ENCODE peak calls at places on chromosomes 2 and 18, in eight cellular contexts. One of them, this sample, is unnamed.

GRCh38 chr2:189369566-189369965 is 71.7 kb upstream of the WDR75 start:
- DNase-seq in A549: peak
- DNase-seq in SK-N-SH: no peak
- DNase-seq in GM23338: no peak
- DNase-seq in GM12878: no peak
- DNase-seq in K562: no peak
- DNase-seq in HCT116: no peak
- DNase-seq in HepG2: no peak
- DNase-seq in this sample: no peak

GRCh38 chr2:42386684-42387083 is 25.7 kb upstream of the COX7A2L start:
- DNase-seq in A549: peak
- DNase-seq in SK-N-SH: peak
- DNase-seq in GM23338: peak
- DNase-seq in GM12878: no peak
- DNase-seq in K562: peak
- DNase-seq in HCT116: peak
- DNase-seq in HepG2: peak
- DNase-seq in this sample: no peak

GRCh38 chr2:139730197-139730596 is 950.0 kb upstream of the NXPH2 start:
- DNase-seq in A549: no peak
- DNase-seq in SK-N-SH: no peak
- DNase-seq in GM23338: no peak
- DNase-seq in GM12878: no peak
- DNase-seq in K562: no peak
- DNase-seq in HCT116: no peak
- DNase-seq in HepG2: no peak
- DNase-seq in this sample: no peak

GRCh38 chr2:95232232-95232631 is 24.9 kb downstream of the ZNF892 start:
- DNase-seq in A549: no peak
- DNase-seq in SK-N-SH: no peak
- DNase-seq in GM23338: no peak
- DNase-seq in GM12878: no peak
- DNase-seq in K562: no peak
- DNase-seq in HCT116: no peak
- DNase-seq in HepG2: no peak
- DNase-seq in this sample: no peak

GRCh38 chr18:68017385-68017784 is 500.9 kb upstream of the DSEL start:
- DNase-seq in A549: peak
- DNase-seq in SK-N-SH: no peak
- DNase-seq in GM23338: peak
- DNase-seq in GM12878: no peak
- DNase-seq in K562: no peak
- DNase-seq in HCT116: no peak
- DNase-seq in HepG2: no peak
- DNase-seq in this sample: no peak

GRCh38 chr2:31168291-31168690 is 30.1 kb upstream of the GALNT14 start:
- DNase-seq in A549: no peak
- DNase-seq in SK-N-SH: no peak
- DNase-seq in GM23338: no peak
- DNase-seq in GM12878: no peak
- DNase-seq in K562: no peak
- DNase-seq in HCT116: no peak
- DNase-seq in HepG2: no peak
- DNase-seq in this sample: no peak

GRCh38 chr2:197599285-197599965 is 76.0 kb downstream of the RFTN2 start:
- DNase-seq in A549: peak
- DNase-seq in SK-N-SH: peak
- DNase-seq in GM23338: peak
- DNase-seq in GM12878: no peak
- DNase-seq in K562: peak
- DNase-seq in HCT116: peak
- DNase-seq in HepG2: peak
- DNase-seq in this sample: peak

GRCh38 chr2:104250635-104251034 is 603.3 kb upstream of the POU3F3 start:
- DNase-seq in A549: peak
- DNase-seq in SK-N-SH: no peak
- DNase-seq in GM23338: no peak
- DNase-seq in GM12878: no peak
- DNase-seq in K562: no peak
- DNase-seq in HCT116: no peak
- DNase-seq in HepG2: no peak
- DNase-seq in this sample: no peak

GRCh38 chr2:138846216-138846821 is 66.1 kb upstream of the NXPH2 start:
- DNase-seq in A549: peak
- DNase-seq in SK-N-SH: peak
- DNase-seq in GM23338: peak
- DNase-seq in GM12878: no peak
- DNase-seq in K562: peak
- DNase-seq in HCT116: peak
- DNase-seq in HepG2: peak
- DNase-seq in this sample: peak

GRCh38 chr2:237485844-237486243 is 1.2 kb upstream of the MLPH start:
- DNase-seq in A549: peak
- DNase-seq in SK-N-SH: no peak
- DNase-seq in GM23338: peak
- DNase-seq in GM12878: no peak
- DNase-seq in K562: no peak
- DNase-seq in HCT116: no peak
- DNase-seq in HepG2: no peak
- DNase-seq in this sample: no peak

GRCh38 chr2:63053889-63054725 is 3.5 kb downstream of the OTX1 start:
- DNase-seq in A549: no peak
- DNase-seq in SK-N-SH: peak
- DNase-seq in GM23338: peak
- DNase-seq in GM12878: no peak
- DNase-seq in K562: no peak
- DNase-seq in HCT116: no peak
- DNase-seq in HepG2: no peak
- DNase-seq in this sample: no peak

DNA sequence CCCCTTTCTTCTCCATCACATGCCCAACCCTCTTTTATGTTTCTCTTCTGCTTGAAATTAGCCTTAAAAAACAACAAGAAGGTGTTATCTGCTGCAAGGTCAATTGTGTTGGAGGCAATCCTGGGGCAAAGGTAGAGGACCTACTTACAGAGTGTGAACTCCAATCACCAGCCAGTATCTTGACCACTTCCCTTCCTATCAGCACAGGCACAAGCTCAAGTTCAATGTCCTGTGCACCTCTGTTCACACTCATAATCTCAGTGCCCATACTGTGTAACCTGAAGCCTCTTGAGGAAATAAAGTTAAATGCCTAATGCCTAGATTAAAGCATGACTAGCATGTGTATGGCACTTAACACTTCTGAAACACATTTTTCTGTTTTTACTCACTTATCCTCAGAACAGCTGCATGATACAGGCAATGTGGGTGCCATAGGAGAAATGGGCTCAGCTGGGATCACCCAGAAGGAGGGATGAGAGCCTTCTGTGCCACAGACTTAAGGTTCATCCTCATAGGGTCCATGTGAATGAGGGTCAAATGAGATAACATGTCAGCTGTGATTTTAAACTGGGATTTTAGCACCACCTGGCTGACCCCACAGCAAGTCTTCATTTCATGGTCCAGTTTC is 701.5 kb downstream of the BCL11A start:
- DNase-seq in A549: no peak
- DNase-seq in SK-N-SH: no peak
- DNase-seq in GM23338: no peak
- DNase-seq in GM12878: no peak
- DNase-seq in K562: no peak
- DNase-seq in HCT116: no peak
- DNase-seq in HepG2: no peak
- DNase-seq in this sample: no peak
- TF ChIP-seq REST in A549: no peak
- TF ChIP-seq REST in SK-N-SH: no peak
- TF ChIP-seq REST in GM23338: no peak
- TF ChIP-seq REST in GM12878: no peak
- TF ChIP-seq REST in K562: no peak
- TF ChIP-seq REST in HCT116: no peak
- TF ChIP-seq REST in HepG2: no peak
- TF ChIP-seq REST in this sample: no peak

DNA sequence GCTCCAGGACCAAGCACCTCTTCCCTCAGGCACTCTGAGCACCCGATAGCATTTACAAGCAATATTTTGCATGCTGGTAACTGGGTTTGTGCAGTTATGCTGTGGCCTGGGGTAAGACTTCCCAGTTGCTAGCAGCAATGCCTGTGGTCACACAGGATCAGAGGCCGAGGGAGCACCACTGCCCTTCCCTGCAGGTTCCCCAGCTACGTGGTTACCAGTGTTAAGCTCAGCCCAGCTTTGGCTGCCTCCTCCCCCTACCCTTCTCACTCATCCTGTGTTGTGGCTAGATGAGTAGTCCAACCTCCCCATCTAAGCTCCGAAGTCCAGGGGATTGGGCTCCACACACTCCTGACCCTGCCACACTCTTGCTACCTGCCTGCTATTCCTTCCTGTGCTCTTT is 141.1 kb downstream of the CELF4 start:
- DNase-seq in A549: no peak
- DNase-seq in SK-N-SH: no peak
- DNase-seq in GM23338: no peak
- DNase-seq in GM12878: no peak
- DNase-seq in K562: no peak
- DNase-seq in HCT116: no peak
- DNase-seq in HepG2: no peak
- DNase-seq in this sample: no peak
- H3K4me3 ChIP-seq in A549: no peak
- H3K4me3 ChIP-seq in SK-N-SH: no peak
- H3K4me3 ChIP-seq in GM23338: no peak
- H3K4me3 ChIP-seq in GM12878: no peak
- H3K4me3 ChIP-seq in K562: no peak
- H3K4me3 ChIP-seq in HCT116: no peak
- H3K4me3 ChIP-seq in HepG2: no peak
- H3K4me3 ChIP-seq in this sample: no peak

GRCh38 chr2:8678731-8679566 is 2.9 kb upstream of the ID2 start:
- DNase-seq in A549: peak
- DNase-seq in SK-N-SH: peak
- DNase-seq in GM23338: peak
- DNase-seq in GM12878: no peak
- DNase-seq in K562: peak
- DNase-seq in HCT116: peak
- DNase-seq in HepG2: peak
- DNase-seq in this sample: peak

GRCh38 chr2:8680931-8681760 is 710 bp upstream of the ID2 start:
- DNase-seq in A549: peak
- DNase-seq in SK-N-SH: peak
- DNase-seq in GM23338: peak
- DNase-seq in GM12878: peak
- DNase-seq in K562: peak
- DNase-seq in HCT116: peak
- DNase-seq in HepG2: peak
- DNase-seq in this sample: peak

GRCh38 chr2:8681786-8682692 is at the start of gene ID2:
- DNase-seq in A549: peak
- DNase-seq in SK-N-SH: peak
- DNase-seq in GM23338: peak
- DNase-seq in GM12878: peak
- DNase-seq in K562: peak
- DNase-seq in HCT116: peak
- DNase-seq in HepG2: peak
- DNase-seq in this sample: peak

GRCh38 chr2:8679567-8679826 is 2.4 kb upstream of the ID2 start:
- DNase-seq in A549: no peak
- DNase-seq in SK-N-SH: no peak
- DNase-seq in GM23338: no peak
- DNase-seq in GM12878: no peak
- DNase-seq in K562: no peak
- DNase-seq in HCT116: no peak
- DNase-seq in HepG2: no peak
- DNase-seq in this sample: no peak

GRCh38 chr2:8679827-8680731 is 1.8 kb upstream of the ID2 start:
- DNase-seq in A549: peak
- DNase-seq in SK-N-SH: peak
- DNase-seq in GM23338: no peak
- DNase-seq in GM12878: no peak
- DNase-seq in K562: no peak
- DNase-seq in HCT116: peak
- DNase-seq in HepG2: peak
- DNase-seq in this sample: no peak
- TF ChIP-seq REST in A549: no peak
- TF ChIP-seq REST in SK-N-SH: no peak
- TF ChIP-seq REST in GM23338: no peak
- TF ChIP-seq REST in GM12878: no peak
- TF ChIP-seq REST in K562: no peak
- TF ChIP-seq REST in HCT116: no peak
- TF ChIP-seq REST in HepG2: no peak
- TF ChIP-seq REST in this sample: no peak

DNA sequence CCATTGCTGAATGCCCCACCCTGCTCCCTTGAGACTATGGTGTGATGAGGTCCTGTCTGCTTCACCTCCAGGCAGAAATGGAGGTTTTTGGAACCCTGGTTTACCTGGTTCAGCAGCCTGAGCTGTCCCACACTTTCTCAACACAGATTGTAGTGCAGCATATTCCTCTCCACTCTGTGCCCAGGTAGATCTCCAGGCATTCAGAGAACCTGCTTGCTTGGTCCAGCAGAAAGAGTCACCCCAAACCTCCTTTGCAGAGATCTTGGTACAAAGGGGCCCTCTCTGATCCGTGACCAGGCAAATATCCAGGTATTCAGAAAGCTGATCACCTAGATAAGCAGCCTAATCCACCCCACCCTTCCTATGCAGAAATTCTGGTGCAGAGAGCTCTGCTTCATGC is 1288.2 kb upstream of the CRIM1 start:
- DNase-seq in A549: no peak
- DNase-seq in SK-N-SH: no peak
- DNase-seq in GM23338: no peak
- DNase-seq in GM12878: no peak
- DNase-seq in K562: no peak
- DNase-seq in HCT116: no peak
- DNase-seq in HepG2: no peak
- DNase-seq in this sample: no peak
- H3K4me3 ChIP-seq in A549: no peak
- H3K4me3 ChIP-seq in SK-N-SH: no peak
- H3K4me3 ChIP-seq in GM23338: no peak
- H3K4me3 ChIP-seq in GM12878: no peak
- H3K4me3 ChIP-seq in K562: no peak
- H3K4me3 ChIP-seq in HCT116: no peak
- H3K4me3 ChIP-seq in HepG2: no peak
- H3K4me3 ChIP-seq in this sample: no peak

GRCh38 chr18:55421612-55422381 is 166.2 kb downstream of the TCF4 start:
- DNase-seq in A549: no peak
- DNase-seq in SK-N-SH: no peak
- DNase-seq in GM23338: no peak
- DNase-seq in GM12878: no peak
- DNase-seq in K562: no peak
- DNase-seq in HCT116: no peak
- DNase-seq in HepG2: no peak
- DNase-seq in this sample: no peak
- TF ChIP-seq REST in A549: no peak
- TF ChIP-seq REST in SK-N-SH: no peak
- TF ChIP-seq REST in GM23338: no peak
- TF ChIP-seq REST in GM12878: no peak
- TF ChIP-seq REST in K562: no peak
- TF ChIP-seq REST in HCT116: no peak
- TF ChIP-seq REST in HepG2: no peak
- TF ChIP-seq REST in this sample: no peak

This sample was measured in HL-60.